ENCODE peak calls at places on chromosomes 3 and 15, in four cellular contexts. R is T-helper 2 cell, C is HT-29, B is fibroblast of mammary gland. I is an unnamed sample.

GRCh38 chr3:17125738-17126137 is 241.0 kb downstream of the PLCL2 start:
- DNase-seq in R (no peak), B (no peak), C (no peak), I (no peak)

GRCh38 chr3:45779746-45780735 is 16.3 kb downstream of the SLC6A20 start:
- DNase-seq in R (no peak), B (no peak), C (no peak), I (no peak)

GRCh38 chr3:194330160-194330559 is 21.0 kb downstream of the CPN2 start:
- DNase-seq in C (no peak), R (no peak), B (no peak), I (no peak)

GRCh38 chr3:40477671-40478070 is 749 bp downstream of the ZNF619 start:
- DNase-seq in B (no peak), C (no peak), R (no peak), I (no peak)

GRCh38 chr3:172449468-172450149 is 1.4 kb upstream of the GHSR start:
- DNase-seq in C (no peak), B (peak; percentile 27), R (peak; percentile 29), I (peak; percentile 4)

GRCh38 chr3:14042680-14043079 is 82.0 kb downstream of the CHCHD4 start:
- DNase-seq in C (no peak), B (peak; percentile 37), R (no peak), I (no peak)

GRCh38 chr3:86867990-86868389 is 123.0 kb downstream of the VGLL3 start:
- DNase-seq in C (no peak), R (no peak), B (peak; percentile 30), I (no peak)

GRCh38 chr3:43838877-43839276 is 148.1 kb downstream of the ABHD5 start:
- DNase-seq in B (no peak), C (peak; percentile 8), R (no peak), I (no peak)

GRCh38 chr3:197300361-197300760 is 1.9 kb upstream of the DLG1 start:
- DNase-seq in R (no peak), C (no peak), B (no peak), I (no peak)

GRCh38 chr15:43465105-43465504 is 27.9 kb downstream of the TP53BP1 start:
- DNase-seq in R (no peak), B (peak; percentile 87), C (no peak), I (no peak)

I was measured in GM12891.